ENCODE peak calls at places on chromosomes 3 and 15, in ten cellular contexts. K is A549; E is fibroblast of the aortic adventitia; U is CD8-positive, alpha-beta T cell; Z is astrocyte; A is WERI-Rb-1; P is lower leg skin; Y is Caco-2; W is astrocyte of the spinal cord; C is fibroblast of lung. D is an unnamed sample.

GRCh38 chr15:100596792-100597191 is 5.2 kb downstream of the LINS1 start:
- DNase-seq in K (no peak), E (peak), U (peak), Z (peak), A (no peak), P (peak), Y (no peak), W (peak), C (peak), D (no peak)

GRCh38 chr3:46668116-46668515 is 25.4 kb downstream of the ALS2CL start:
- DNase-seq in K (no peak), E (no peak), U (no peak), Z (no peak), A (no peak), P (no peak), Y (peak), W (no peak), C (no peak), D (no peak)

GRCh38 chr15:59300618-59301139 is 72.0 kb downstream of the MYO1E start:
- DNase-seq in K (no peak), E (no peak), U (peak), Z (no peak), A (no peak), P (no peak), Y (no peak), W (no peak), C (no peak), D (no peak)

GRCh38 chr3:136752046-136752326 is 192 bp downstream of the STAG1 start:
- DNase-seq in K (no peak), E (no peak), U (no peak), Z (no peak), A (no peak), P (no peak), Y (no peak), W (no peak), C (no peak), D (no peak)

GRCh38 chr15:100245496-100245838 is 96.3 kb downstream of the ADAMTS17 start:
- DNase-seq in K (no peak), E (no peak), U (no peak), Z (no peak), A (no peak), P (no peak), Y (no peak), W (no peak), C (no peak), D (no peak)

GRCh38 chr3:128537091-128537703 is 44.2 kb upstream of the GATA2 start:
- DNase-seq in K (no peak), E (no peak), U (no peak), Z (no peak), A (no peak), P (no peak), Y (no peak), W (no peak), C (no peak), D (peak)

GRCh38 chr3:151798476-151798875 is 15.4 kb upstream of the AADAC start:
- DNase-seq in K (no peak), E (peak), U (no peak), Z (peak), A (no peak), P (no peak), Y (no peak), W (peak), C (peak), D (no peak)

GRCh38 chr3:14391033-14391432 is 11.4 kb upstream of the SLC6A6 start:
- DNase-seq in K (no peak), E (peak), U (no peak), Z (peak), A (no peak), P (peak), Y (no peak), W (peak), C (peak), D (no peak)

GRCh38 chr3:148612278-148612677 is 85.4 kb upstream of the AGTR1 start:
- DNase-seq in K (no peak), E (no peak), U (no peak), Z (no peak), A (no peak), P (no peak), Y (no peak), W (no peak), C (no peak), D (no peak)

GRCh38 chr15:52224211-52224610 is 33.0 kb upstream of the GNB5 start:
- DNase-seq in K (no peak), E (no peak), U (no peak), Z (no peak), A (no peak), P (no peak), Y (no peak), W (no peak), C (no peak), D (no peak)

GRCh38 chr15:73345658-73346057 is 23.1 kb downstream of the HCN4 start:
- DNase-seq in K (no peak), E (no peak), U (no peak), Z (no peak), A (no peak), P (no peak), Y (no peak), W (no peak), C (no peak), D (no peak)

GRCh38 chr3:127628788-127629456 is at the start of gene PODXL2:
- DNase-seq in K (peak), E (peak), U (peak), Z (peak), A (peak), P (no peak), Y (peak), W (peak), C (peak), D (no peak)

GRCh38 chr15:27561816-27562215 is 537.3 kb downstream of the OCA2 start:
- DNase-seq in K (no peak), E (no peak), U (no peak), Z (peak), A (no peak), P (no peak), Y (no peak), W (peak), C (peak), D (no peak)

GRCh38 chr3:40044487-40044886 is 235.1 kb downstream of the MYRIP start:
- DNase-seq in K (no peak), E (peak), U (no peak), Z (peak), A (no peak), P (peak), Y (no peak), W (peak), C (peak), D (no peak)

GRCh38 chr3:72888546-72889309 is 882 bp downstream of the GXYLT2 start:
- DNase-seq in K (peak), E (peak), U (no peak), Z (peak), A (peak), P (no peak), Y (no peak), W (peak), C (peak), D (no peak)

GRCh38 chr3:39960515-39961403 is 151.3 kb downstream of the MYRIP start:
- DNase-seq in K (no peak), E (peak), U (no peak), Z (no peak), A (no peak), P (no peak), Y (no peak), W (no peak), C (no peak), D (no peak)

GRCh38 chr3:189995129-189995528 is 125.6 kb downstream of the P3H2 start:
- DNase-seq in K (no peak), E (no peak), U (no peak), Z (peak), A (peak), P (no peak), Y (no peak), W (peak), C (peak), D (no peak)

GRCh38 chr3:115325539-115325938 is 178.5 kb upstream of the ZBTB20 start:
- DNase-seq in K (no peak), E (peak), U (no peak), Z (peak), A (no peak), P (no peak), Y (peak), W (peak), C (peak), D (no peak)

GRCh38 chr15:97461212-97461611 is 499.3 kb upstream of the ARRDC4 start:
- DNase-seq in K (no peak), E (no peak), U (no peak), Z (no peak), A (no peak), P (no peak), Y (no peak), W (no peak), C (no peak), D (no peak)

GRCh38 chr3:46664971-46665762 is 28.3 kb downstream of the ALS2CL start:
- DNase-seq in K (no peak), E (no peak), U (no peak), Z (no peak), A (no peak), P (no peak), Y (peak), W (no peak), C (no peak), D (no peak)

GRCh38 chr3:197465996-197466549 is 89.7 kb downstream of the BDH1 start:
- DNase-seq in K (no peak), E (peak), U (no peak), Z (peak), A (no peak), P (no peak), Y (no peak), W (peak), C (peak), D (no peak)

GRCh38 chr3:13352621-13353131 is 67.4 kb downstream of the NUP210 start:
- DNase-seq in K (no peak), E (no peak), U (peak), Z (peak), A (no peak), P (no peak), Y (no peak), W (no peak), C (peak), D (no peak)

GRCh38 chr3:104005815-104006214 is 1360.9 kb upstream of the ALCAM start:
- DNase-seq in K (no peak), E (no peak), U (no peak), Z (peak), A (no peak), P (no peak), Y (no peak), W (peak), C (peak), D (no peak)

GRCh38 chr3:9787714-9788113 is 4.6 kb downstream of the TADA3 start:
- DNase-seq in K (no peak), E (no peak), U (no peak), Z (peak), A (no peak), P (no peak), Y (no peak), W (no peak), C (peak), D (no peak)

GRCh38 chr3:76065975-76066374 is 280.6 kb upstream of the ZNF717 start:
- DNase-seq in K (no peak), E (peak), U (no peak), Z (peak), A (no peak), P (no peak), Y (no peak), W (no peak), C (peak), D (no peak)

GRCh38 chr3:193016437-193016887 is 98.8 kb upstream of the MB21D2 start:
- DNase-seq in K (no peak), E (peak), U (no peak), Z (peak), A (no peak), P (no peak), Y (no peak), W (peak), C (peak), D (no peak)

GRCh38 chr15:80512729-80513670 is 108.8 kb downstream of the ARNT2 start:
- DNase-seq in K (no peak), E (peak), U (no peak), Z (no peak), A (peak), P (peak), Y (no peak), W (peak), C (no peak), D (no peak)

GRCh38 chr3:61111764-61112163 is 139.5 kb downstream of the FHIT start:
- DNase-seq in K (no peak), E (no peak), U (no peak), Z (no peak), A (no peak), P (no peak), Y (no peak), W (no peak), C (no peak), D (no peak)

GRCh38 chr15:79240036-79240435 is 42.5 kb upstream of the ANKRD34C start:
- DNase-seq in K (no peak), E (no peak), U (no peak), Z (no peak), A (no peak), P (no peak), Y (no peak), W (no peak), C (no peak), D (no peak)

GRCh38 chr3:155963557-155963956 is 93.1 kb downstream of the GMPS start:
- DNase-seq in K (no peak), E (peak), U (no peak), Z (peak), A (no peak), P (no peak), Y (no peak), W (peak), C (peak), D (no peak)

GRCh38 chr15:31306036-31306425 is 20.6 kb upstream of the KLF13 start:
- DNase-seq in K (no peak), E (no peak), U (no peak), Z (no peak), A (no peak), P (peak), Y (no peak), W (no peak), C (no peak), D (peak)

GRCh38 chr3:124594581-124594980 is 135.7 kb upstream of the UMPS start:
- DNase-seq in K (no peak), E (no peak), U (no peak), Z (no peak), A (no peak), P (no peak), Y (no peak), W (no peak), C (no peak), D (no peak)

GRCh38 chr3:140595295-140595694 is 82.6 kb upstream of the TRIM42 start:
- DNase-seq in K (no peak), E (peak), U (no peak), Z (peak), A (no peak), P (no peak), Y (no peak), W (peak), C (peak), D (no peak)

GRCh38 chr3:179108091-179108490 is 36.5 kb upstream of the ZMAT3 start:
- DNase-seq in K (no peak), E (peak), U (no peak), Z (peak), A (no peak), P (no peak), Y (no peak), W (peak), C (peak), D (no peak)

GRCh38 chr15:101692799-101693198 is 31.5 kb downstream of the TARS3 start:
- DNase-seq in K (no peak), E (no peak), U (no peak), Z (no peak), A (no peak), P (peak), Y (no peak), W (no peak), C (no peak), D (no peak)

GRCh38 chr15:89857673-89858072 is 36.1 kb downstream of the AP3S2 start:
- DNase-seq in K (peak), E (no peak), U (no peak), Z (no peak), A (no peak), P (no peak), Y (peak), W (no peak), C (no peak), D (no peak)

GRCh38 chr3:108125550-108126071 is 34.8 kb upstream of the CD47 start:
- DNase-seq in K (no peak), E (no peak), U (peak), Z (no peak), A (no peak), P (no peak), Y (no peak), W (no peak), C (no peak), D (no peak)

GRCh38 chr3:50275160-50275995 is 3.5 kb upstream of the LSMEM2 start:
- DNase-seq in K (no peak), E (no peak), U (no peak), Z (no peak), A (no peak), P (no peak), Y (no peak), W (no peak), C (no peak), D (no peak)

GRCh38 chr3:123801474-123801873 is 82.7 kb downstream of the MYLK start:
- DNase-seq in K (no peak), E (no peak), U (no peak), Z (no peak), A (no peak), P (no peak), Y (no peak), W (no peak), C (no peak), D (no peak)

GRCh38 chr3:98991393-98991792 is 89.9 kb upstream of the DCBLD2 start:
- DNase-seq in K (no peak), E (no peak), U (no peak), Z (no peak), A (no peak), P (no peak), Y (no peak), W (no peak), C (no peak), D (no peak)
- TF ChIP-seq CTCF in K (peak), E (no peak), U (no peak), Z (peak), A (no peak), P (no peak), Y (no peak), W (peak), C (no peak), D (no peak)

DNA sequence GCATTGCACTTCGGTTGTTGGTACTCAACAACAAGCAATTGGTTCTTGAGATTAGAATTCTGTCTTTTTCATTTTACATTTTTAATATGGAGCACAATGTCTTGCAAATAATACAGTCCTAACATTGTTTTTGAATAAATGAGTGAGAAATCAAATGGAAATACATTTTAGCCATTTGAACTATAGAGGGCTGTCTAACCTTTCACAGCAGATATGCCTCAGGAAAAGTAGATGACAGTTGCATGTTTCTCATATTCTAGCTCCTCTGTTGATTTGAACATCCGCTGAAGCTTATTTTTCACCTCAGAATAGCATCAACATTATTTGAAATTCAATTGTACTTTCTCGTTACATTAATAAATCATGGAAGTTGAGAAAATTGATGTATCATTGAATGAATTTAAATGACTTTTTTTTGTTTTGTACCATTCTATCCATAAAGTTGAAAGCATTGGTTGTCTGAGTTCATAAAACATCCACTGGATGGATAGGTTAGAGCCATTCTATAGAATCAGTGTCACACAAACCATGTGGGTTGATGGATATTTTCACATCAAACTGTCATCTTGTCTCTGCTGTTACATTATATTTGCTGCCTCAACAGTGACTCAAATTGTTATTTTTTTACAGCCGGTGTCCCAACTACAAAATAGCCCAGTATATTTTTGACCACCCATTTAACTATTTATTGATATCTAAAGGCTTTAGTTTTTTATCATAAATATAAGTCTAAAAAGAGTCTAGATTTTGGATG is 928.3 kb downstream of the NSUN3 start:
- DNase-seq in K (no peak), E (no peak), U (no peak), Z (no peak), A (no peak), P (no peak), Y (no peak), W (no peak), C (no peak), D (no peak)
- TF ChIP-seq CTCF in K (no peak), E (no peak), U (no peak), Z (no peak), A (no peak), P (no peak), Y (no peak), W (no peak), C (no peak), D (peak)

DNA sequence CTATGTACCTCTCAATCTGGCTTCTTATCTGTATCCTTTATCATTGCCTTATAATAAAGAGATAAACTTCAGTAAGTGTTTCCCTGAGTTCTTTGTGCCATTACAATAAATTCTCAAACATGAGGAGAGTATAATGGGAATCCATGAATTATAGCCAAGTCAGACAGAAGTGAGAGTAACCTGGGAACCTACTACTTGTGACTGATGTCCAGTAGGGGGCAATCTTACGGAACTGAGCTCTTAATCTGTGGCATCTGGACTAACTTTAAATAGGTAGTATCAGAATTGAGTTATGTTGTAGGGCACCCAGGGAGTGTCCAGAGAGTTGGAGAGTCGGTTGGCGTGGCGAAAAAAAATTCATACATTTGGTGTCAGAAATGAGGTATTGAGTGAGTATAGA is 542.6 kb downstream of the ZBBX start:
- DNase-seq in K (no peak), E (no peak), U (no peak), Z (no peak), A (peak), P (no peak), Y (no peak), W (peak), C (no peak), D (no peak)
- TF ChIP-seq CTCF in K (no peak), E (no peak), U (no peak), Z (peak), A (peak), P (no peak), Y (peak), W (peak), C (peak), D (peak)

DNA sequence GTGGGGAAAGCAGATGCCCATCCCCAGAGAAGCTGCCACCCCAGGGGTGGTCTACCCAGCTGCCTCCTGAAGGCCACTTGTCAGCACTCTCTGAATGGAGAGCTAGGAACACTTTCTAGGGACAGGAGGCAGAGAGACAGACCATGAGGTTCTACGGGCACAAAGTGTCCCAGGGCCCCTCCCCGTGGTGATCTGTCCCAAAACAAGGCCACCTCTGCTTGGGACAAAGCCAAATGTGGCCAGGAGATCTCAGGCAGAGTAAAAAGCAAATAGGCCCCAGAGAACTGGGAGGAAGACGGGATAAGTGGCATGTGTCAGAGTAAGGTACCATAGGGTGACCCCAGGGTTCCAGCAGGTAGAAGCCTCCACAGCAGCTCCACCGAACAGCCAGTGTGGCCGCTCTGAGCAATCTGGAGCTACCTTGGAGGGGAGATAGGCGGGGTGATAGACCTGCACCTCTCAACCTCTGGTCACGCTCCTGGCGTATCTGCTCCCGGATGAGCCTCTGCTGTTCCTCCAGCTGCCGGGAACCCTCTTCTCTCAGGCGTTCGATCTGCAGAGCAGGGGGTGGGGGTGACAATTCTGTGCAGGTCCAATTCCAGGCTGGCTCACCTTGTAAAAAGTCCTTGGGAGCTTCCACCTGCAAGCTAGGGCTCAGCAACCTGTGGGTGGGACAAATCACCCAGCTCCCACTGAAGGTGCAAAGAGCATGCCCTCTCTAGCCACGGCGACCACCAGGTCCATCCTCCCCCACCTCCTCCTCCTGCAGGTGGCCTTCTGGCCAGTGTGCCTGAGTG is 6.2 kb downstream of the C15orf62 start:
- DNase-seq in K (no peak), E (no peak), U (no peak), Z (no peak), A (no peak), P (no peak), Y (no peak), W (no peak), C (no peak), D (no peak)
- TF ChIP-seq CTCF in K (no peak), E (no peak), U (no peak), Z (no peak), A (no peak), P (no peak), Y (no peak), W (no peak), C (no peak), D (no peak)

D was measured in type B pancreatic cell.